ENCODE peak calls at places on chromosomes 7 and 10, in ten cellular contexts. P is spleen, F is cardiac muscle cell, N is endothelial cell of umbilical vein, J is fibroblast of lung, S is fibroblast of mammary gland, C is dorsolateral prefrontal cortex, A is WERI-Rb-1, W is uterus, Y is tibial nerve. G is an unnamed sample.

GRCh38 chr7:27156901-27157716 is 634 bp upstream of the HOXA7 start:
- DNase-seq in N (peak), C (peak), W (peak), F (no peak), A (no peak), S (peak), Y (no peak), P (peak), J (no peak), G (no peak)

GRCh38 chr10:11113156-11113555 is 95.5 kb downstream of the CELF2 start:
- DNase-seq in F (no peak), N (no peak), Y (no peak), C (no peak), J (no peak), S (no peak), A (no peak), P (no peak), W (no peak), G (no peak)

GRCh38 chr7:133024604-133025003 is 57.3 kb downstream of the CHCHD3 start:
- DNase-seq in Y (no peak), C (no peak), W (no peak), F (peak), N (no peak), S (peak), A (no peak), J (no peak), P (no peak), G (no peak)

GRCh38 chr10:123142701-123143161 is 5.2 kb upstream of the HMX2 start:
- DNase-seq in S (no peak), P (no peak), W (no peak), A (no peak), N (no peak), Y (no peak), J (no peak), F (no peak), C (no peak), G (no peak)

GRCh38 chr10:11684717-11685645 is 57.2 kb upstream of the ECHDC3 start:
- DNase-seq in P (peak), A (no peak), W (peak), S (peak), F (peak), Y (peak), N (peak), J (peak), C (peak), G (peak)

GRCh38 chr10:30639946-30640786 is 10.6 kb upstream of the LYZL2 start:
- DNase-seq in S (peak), P (no peak), W (no peak), Y (no peak), C (no peak), F (peak), J (peak), N (peak), A (no peak), G (peak)

GRCh38 chr7:141712603-141713262 is 4.6 kb downstream of the WEE2 start:
- DNase-seq in N (no peak), P (no peak), S (no peak), C (no peak), Y (no peak), W (no peak), F (no peak), A (no peak), J (no peak), G (no peak)

GRCh38 chr7:40799-41750 is 151.3 kb upstream of the FAM20C start:
- DNase-seq in C (peak), J (no peak), P (peak), S (no peak), W (no peak), A (peak), N (no peak), Y (peak), F (no peak), G (no peak)

GRCh38 chr7:26553128-26553527 is 261.5 kb downstream of the SNX10 start:
- DNase-seq in S (no peak), P (no peak), W (no peak), Y (no peak), F (no peak), C (no peak), J (no peak), A (no peak), N (no peak), G (no peak)

GRCh38 chr10:97500297-97500575 is 1.5 kb downstream of the UBTD1 start:
- DNase-seq in C (no peak), N (peak), P (no peak), S (no peak), F (no peak), Y (no peak), A (no peak), J (no peak), W (no peak), G (no peak)

GRCh38 chr10:97497572-97498075 is 598 bp downstream of the MMS19 start:
- DNase-seq in S (peak), C (peak), W (peak), N (peak), Y (peak), F (peak), P (peak), J (peak), A (peak), G (peak)

GRCh38 chr10:97498076-97498840 is at the start of gene MMS19:
- DNase-seq in N (peak), F (peak), J (peak), P (peak), Y (peak), W (peak), A (peak), C (peak), S (peak), G (peak)

GRCh38 chr10:97499561-97500296 is 1.0 kb downstream of the UBTD1 start:
- DNase-seq in S (peak), Y (peak), A (no peak), W (peak), J (peak), C (peak), P (peak), F (peak), N (peak), G (no peak)

DNA sequence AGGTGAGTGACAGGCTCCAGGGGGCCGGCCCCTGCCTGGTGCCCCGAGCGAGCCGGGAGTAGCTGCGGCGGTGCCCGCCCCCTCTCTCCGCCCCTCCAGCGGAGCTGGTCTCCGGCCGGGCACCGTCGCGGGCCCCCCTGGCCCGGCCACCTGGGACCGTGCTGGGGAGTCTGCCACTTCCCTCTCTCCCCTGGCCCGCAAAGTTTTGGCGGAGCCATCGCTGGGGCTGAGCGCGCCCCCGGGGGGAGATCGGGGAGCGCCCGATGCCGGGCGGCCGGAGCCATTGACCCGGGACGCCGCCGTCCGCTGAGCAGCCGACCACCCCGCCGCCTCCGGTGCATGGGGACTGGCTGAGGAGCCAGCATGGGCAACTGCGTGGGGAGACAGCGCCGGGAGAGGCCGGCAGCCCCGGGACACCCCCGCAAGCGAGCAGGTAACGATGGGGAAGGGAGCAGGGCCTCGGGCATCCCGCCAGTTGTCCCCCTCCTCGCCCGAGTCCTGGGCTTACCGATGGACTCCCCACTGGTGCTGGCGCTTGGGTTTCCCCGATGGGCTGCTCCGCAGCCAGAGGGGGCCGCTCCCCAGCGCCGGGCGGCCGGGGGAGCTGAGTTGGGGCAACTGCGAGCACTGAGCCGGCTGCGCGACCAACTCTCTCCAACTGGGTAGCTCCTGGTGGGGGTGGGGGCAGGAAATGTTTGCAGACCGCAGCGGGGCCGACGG is at the start of gene UBTD1:
- DNase-seq in A (peak), W (peak), J (peak), Y (no peak), C (peak), S (peak), F (peak), P (no peak), N (peak), G (no peak)
- TF ChIP-seq CTCF in A (no peak), W (peak), J (no peak), Y (no peak), C (no peak), S (no peak), F (no peak), P (no peak), N (peak), G (no peak)

GRCh38 chr7:108326938-108327337 is 129.3 kb downstream of the NRCAM start:
- DNase-seq in N (no peak), F (no peak), Y (no peak), A (peak), P (no peak), C (no peak), S (no peak), J (no peak), W (no peak), G (no peak)
- H3K4me3 ChIP-seq in N (no peak), F (no peak), Y (no peak), A (no peak), P (no peak), C (no peak), S (no peak), J (no peak), W (no peak), G (no peak)

DNA sequence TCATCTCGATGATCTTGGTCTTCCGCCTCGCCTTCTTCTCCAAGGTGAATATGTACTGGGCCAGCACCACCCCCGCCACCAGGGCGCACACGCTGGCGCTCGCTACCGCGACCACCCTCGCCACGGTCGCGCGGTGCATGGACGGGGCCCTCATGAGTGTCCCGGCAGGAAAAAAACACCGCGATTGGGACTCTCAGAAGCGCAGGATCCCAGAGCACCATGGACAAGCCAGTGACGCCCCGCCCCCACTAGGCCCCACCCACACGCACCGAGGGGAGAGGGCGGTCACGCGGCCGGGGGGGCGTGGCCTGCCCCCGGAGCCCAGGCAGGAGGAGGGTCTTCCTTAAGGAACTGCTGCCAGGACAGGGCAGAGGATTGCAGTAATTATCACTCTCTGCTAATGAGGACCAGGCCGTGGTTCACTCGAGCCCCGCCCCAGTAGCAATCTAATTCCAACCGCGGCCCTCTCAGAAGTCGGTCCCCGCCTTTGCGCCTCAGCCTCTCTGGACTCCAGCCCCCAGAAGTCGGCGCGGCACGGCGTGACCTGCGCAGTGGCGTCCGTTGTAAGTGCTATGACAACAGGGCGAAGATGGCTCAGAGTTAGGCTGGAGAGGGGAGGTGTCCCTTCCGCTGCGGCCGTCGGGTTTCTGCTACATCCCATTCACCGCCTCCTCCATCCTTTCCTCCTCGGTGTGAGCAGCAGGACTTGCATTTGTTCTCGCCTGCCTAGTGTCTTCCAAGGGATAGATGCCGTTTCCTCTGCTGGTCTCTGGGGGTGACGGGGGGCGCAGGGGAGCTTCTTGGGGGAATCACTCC is at the start of gene BBS9:
- DNase-seq in W (peak), A (peak), P (peak), F (peak), N (peak), S (peak), Y (peak), C (peak), J (peak), G (peak)
- TF ChIP-seq CTCF in W (no peak), A (no peak), P (peak), F (no peak), N (no peak), S (no peak), Y (no peak), C (no peak), J (peak), G (no peak)

GRCh38 chr10:78976825-78977760 is 91.7 kb upstream of the ZMIZ1 start:
- DNase-seq in S (no peak), A (no peak), Y (no peak), W (no peak), J (no peak), F (no peak), P (no peak), N (no peak), C (no peak), G (no peak)

GRCh38 chr10:78980815-78981214 is 88.0 kb upstream of the ZMIZ1 start:
- DNase-seq in C (no peak), J (no peak), S (peak), N (no peak), F (peak), P (no peak), W (no peak), A (no peak), Y (no peak), G (no peak)

GRCh38 chr10:78980354-78980753 is 88.4 kb upstream of the ZMIZ1 start:
- DNase-seq in Y (no peak), J (no peak), P (no peak), W (no peak), N (no peak), C (no peak), F (peak), A (no peak), S (no peak), G (no peak)

GRCh38 chr10:78979938-78980337 is 88.8 kb upstream of the ZMIZ1 start:
- DNase-seq in A (no peak), N (no peak), P (no peak), F (no peak), W (no peak), Y (no peak), J (no peak), S (no peak), C (no peak), G (no peak)

DNA sequence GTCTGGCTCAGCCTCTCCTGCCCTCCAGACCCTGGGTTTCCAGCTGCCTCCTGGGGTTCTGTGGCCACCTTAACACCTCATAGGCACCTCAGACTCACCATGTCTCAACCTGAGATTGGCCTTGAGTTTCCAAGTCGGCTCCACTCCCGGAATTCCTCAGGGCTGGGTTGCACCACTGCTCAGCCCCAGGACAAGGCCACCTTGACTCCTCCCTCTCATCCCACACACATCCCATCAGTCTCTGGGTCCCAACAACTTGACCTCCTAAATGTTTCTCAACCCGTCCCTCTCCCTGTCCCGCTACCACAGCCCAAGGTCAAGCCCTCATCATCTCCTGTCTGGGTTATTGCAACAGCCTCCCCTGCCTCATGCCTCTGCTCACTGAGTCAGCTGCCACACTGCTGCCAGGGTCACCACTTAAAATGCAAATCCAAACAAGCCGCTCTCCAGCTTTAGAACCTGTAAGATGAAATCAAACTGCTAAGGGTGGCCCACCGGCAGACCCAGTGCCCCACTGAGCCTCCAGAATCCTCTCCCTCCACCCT is 90.9 kb upstream of the ZMIZ1 start:
- DNase-seq in W (peak), P (no peak), N (no peak), J (peak), S (peak), F (peak), A (no peak), Y (peak), C (no peak), G (peak)
- H3K4me3 ChIP-seq in W (no peak), P (no peak), N (no peak), J (no peak), S (no peak), F (no peak), A (no peak), Y (no peak), C (no peak), G (no peak)

GRCh38 chr10:235921-236320 is 100.7 kb downstream of the ZMYND11 start:
- DNase-seq in S (no peak), N (peak), J (no peak), P (no peak), W (no peak), C (no peak), F (no peak), Y (no peak), A (no peak), G (no peak)
- TF ChIP-seq CTCF in S (no peak), N (no peak), J (no peak), P (no peak), W (no peak), C (no peak), F (no peak), Y (no peak), A (no peak), G (no peak)

GRCh38 chr7:130903358-130903974 is 169.5 kb upstream of the KLF14 start:
- DNase-seq in Y (no peak), C (no peak), J (peak), F (peak), N (peak), P (no peak), S (peak), A (no peak), W (no peak), G (peak)

GRCh38 chr7:130906575-130906974 is 172.6 kb upstream of the KLF14 start:
- DNase-seq in J (no peak), Y (no peak), C (no peak), N (no peak), A (no peak), P (no peak), F (no peak), W (no peak), S (no peak), G (no peak)

GRCh38 chr7:130904792-130905191 is 170.8 kb upstream of the KLF14 start:
- DNase-seq in J (no peak), S (no peak), W (no peak), C (no peak), N (no peak), A (no peak), P (no peak), Y (no peak), F (no peak), G (no peak)

GRCh38 chr7:130902755-130903357 is 168.8 kb upstream of the KLF14 start:
- DNase-seq in S (no peak), P (no peak), Y (no peak), F (no peak), C (no peak), N (no peak), W (no peak), A (no peak), J (no peak), G (no peak)

DNA sequence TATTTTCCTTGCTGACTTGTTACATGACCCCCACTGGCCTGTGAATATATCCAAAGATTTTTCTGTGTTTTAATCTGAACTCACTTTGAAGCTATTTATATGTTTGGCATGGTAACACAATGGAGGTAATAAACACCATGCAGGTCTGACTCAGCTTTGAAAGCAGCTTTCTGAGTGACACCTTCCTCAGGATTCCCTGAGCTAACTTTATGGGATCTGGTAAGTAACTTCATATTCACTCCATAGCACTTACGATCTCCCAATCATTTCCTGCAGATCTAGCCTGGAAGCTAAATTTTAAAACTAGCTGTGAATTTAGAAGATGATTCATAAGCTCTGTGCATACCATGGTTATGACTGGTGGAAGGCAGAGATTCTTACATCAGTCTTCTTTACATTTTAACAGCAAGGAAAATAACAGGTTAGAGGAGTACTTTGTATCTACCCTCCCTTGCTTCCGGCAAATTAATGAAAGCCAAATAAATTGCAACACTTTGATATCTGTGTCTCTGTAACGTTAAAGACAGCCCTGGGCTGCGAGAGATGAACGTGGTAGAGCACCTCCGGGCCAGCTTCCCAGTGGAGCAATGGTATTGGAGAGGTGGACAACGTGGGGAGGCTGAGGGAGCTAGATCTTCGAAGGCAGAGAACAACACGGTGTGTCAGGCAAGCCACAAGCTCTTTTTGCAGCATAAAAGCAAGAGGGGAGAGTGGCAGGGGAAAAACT is 170.2 kb upstream of the KLF14 start:
- DNase-seq in Y (no peak), A (no peak), S (peak), N (peak), J (peak), W (no peak), F (peak), P (no peak), C (no peak), G (peak)
- H3K4me3 ChIP-seq in Y (no peak), A (no peak), S (no peak), N (no peak), J (no peak), W (no peak), F (no peak), P (no peak), C (no peak), G (no peak)

DNA sequence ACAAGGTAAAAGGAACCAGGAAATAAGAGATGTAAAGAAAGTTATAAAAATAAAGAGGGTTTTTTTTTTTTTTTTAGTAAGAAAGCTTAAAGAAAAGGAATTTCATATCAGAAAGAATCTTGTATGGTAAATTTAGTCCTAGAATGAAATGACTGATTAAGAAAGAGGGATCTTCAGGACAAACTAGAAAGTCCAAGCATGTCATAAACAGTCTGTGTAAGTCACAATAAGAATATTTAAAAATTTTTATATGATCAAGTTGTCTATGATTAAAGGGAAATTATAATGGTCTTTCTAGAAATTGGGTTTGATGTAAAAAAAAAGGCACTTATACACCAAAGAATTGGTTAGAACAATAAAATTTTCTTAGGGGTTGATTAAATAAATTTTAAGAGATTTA is 289.5 kb downstream of the XPNPEP1 start:
- DNase-seq in C (no peak), Y (no peak), F (no peak), N (no peak), S (peak), J (peak), P (no peak), W (no peak), A (no peak), G (no peak)
- TF ChIP-seq CTCF in C (no peak), Y (no peak), F (no peak), N (no peak), S (no peak), J (no peak), P (no peak), W (no peak), A (no peak), G (no peak)